ENCODE peak calls at places on chromosomes 13 and 19, in five cellular contexts. V, D, T, L and Y are unnamed samples.

GRCh38 chr13:59750860-59751259 is 412.9 kb downstream of the DIAPH3 start:
- DNase-seq in D (peak), V (no peak), L (peak), T (no peak), Y (peak)

GRCh38 chr13:44974056-44974798 is 15.0 kb downstream of the NUFIP1 start:
- DNase-seq in V (no peak), T (no peak), L (no peak), D (no peak), Y (no peak)

GRCh38 chr13:103354189-103354588 is 288.0 kb upstream of the SLC10A2 start:
- DNase-seq in D (no peak), T (no peak), V (no peak), L (no peak), Y (no peak)

GRCh38 chr19:31419871-31420430 is 70.7 kb upstream of the TSHZ3 start:
- DNase-seq in D (no peak), T (no peak), V (no peak), L (peak), Y (no peak)

GRCh38 chr19:17312481-17313113 is 3.2 kb downstream of the DDA1 start:
- DNase-seq in V (no peak), T (no peak), L (no peak), D (no peak), Y (no peak)

GRCh38 chr19:1417145-1417544 is 9.8 kb downstream of the DAZAP1 start:
- DNase-seq in T (no peak), V (no peak), L (no peak), D (peak), Y (peak)

GRCh38 chr19:6186435-6186834 is 51.0 kb downstream of the ACSBG2 start:
- DNase-seq in D (no peak), V (no peak), L (no peak), T (no peak), Y (no peak)

GRCh38 chr19:374183-374885 is 29.7 kb upstream of the MIER2 start:
- DNase-seq in L (no peak), D (no peak), T (no peak), V (peak), Y (peak)

GRCh38 chr13:48502601-48503319 is 30.1 kb downstream of the RCBTB2 start:
- DNase-seq in L (no peak), V (no peak), T (no peak), D (no peak), Y (no peak)

GRCh38 chr19:10464456-10464855 is 38.7 kb downstream of the KEAP1 start:
- DNase-seq in T (no peak), L (no peak), D (no peak), V (no peak), Y (no peak)

GRCh38 chr19:28426902-28427232 is 786.1 kb downstream of the UQCRFS1 start:
- DNase-seq in L (no peak), T (no peak), V (no peak), D (no peak), Y (no peak)

GRCh38 chr13:86757236-86757978 is 913.8 kb upstream of the SLITRK5 start:
- DNase-seq in V (peak), T (no peak), L (no peak), D (no peak), Y (no peak)

GRCh38 chr13:27280009-27280646 is 9.5 kb downstream of the RASL11A start:
- DNase-seq in T (no peak), D (no peak), L (no peak), V (peak), Y (no peak)

GRCh38 chr19:30093966-30094770 is 152.1 kb downstream of the URI1 start:
- DNase-seq in T (no peak), D (no peak), V (no peak), L (no peak), Y (peak)

GRCh38 chr19:17279436-17279835 is 2.3 kb upstream of the ANKLE1 start:
- DNase-seq in T (no peak), V (no peak), D (no peak), L (no peak), Y (no peak)

GRCh38 chr19:35204799-35205732 is 23.5 kb downstream of the FAM187B start:
- DNase-seq in V (peak), T (no peak), L (peak), D (no peak), Y (no peak)

GRCh38 chr13:113970810-113971470 is 2.9 kb downstream of the C13orf46 start:
- DNase-seq in D (no peak), T (no peak), V (no peak), L (no peak), Y (no peak)

GRCh38 chr19:6318772-6319171 is 14.6 kb downstream of the ACER1 start:
- DNase-seq in V (no peak), D (no peak), T (no peak), L (no peak), Y (no peak)

GRCh38 chr13:49629196-49629938 is 1.1 kb downstream of the ARL11 start:
- DNase-seq in V (no peak), T (no peak), L (no peak), D (no peak), Y (no peak)

GRCh38 chr19:30373593-30373992 is 1.4 kb downstream of the ZNF536 start:
- DNase-seq in D (no peak), T (no peak), V (no peak), L (peak), Y (no peak)

GRCh38 chr13:97254809-97255208 is 32.7 kb downstream of the MBNL2 start:
- DNase-seq in T (no peak), L (no peak), D (no peak), V (no peak), Y (no peak)

GRCh38 chr19:7748756-7749155 is 1.4 kb upstream of the CD209 start:
- DNase-seq in T (no peak), V (peak), D (no peak), L (peak), Y (no peak)

GRCh38 chr19:7916137-7916907 is 1.7 kb downstream of the TGFBR3L start:
- DNase-seq in D (no peak), T (peak), V (peak), L (peak), Y (no peak)

GRCh38 chr13:109642358-109642757 is 144.0 kb downstream of the IRS2 start:
- DNase-seq in L (no peak), T (no peak), D (no peak), V (no peak), Y (no peak)

GRCh38 chr19:51259348-51260245 is 8.7 kb downstream of the SIGLECL1 start:
- DNase-seq in V (peak), D (no peak), L (peak), T (no peak), Y (peak)